ENCODE peak calls at places on chromosomes 16 and 17, in ten cellular contexts. C, U, K, E, V, Z, M, Q, G and S are unnamed samples.

GRCh38 chr16:85988723-85989313 is 89.9 kb downstream of the IRF8 start:
- DNase-seq in K (no peak), E (no peak), G (no peak), U (no peak), V (no peak), C (no peak), Z (no peak), M (no peak), Q (no peak), S (no peak)

GRCh38 chr16:77374384-77374783 is 60.5 kb downstream of the ADAMTS18 start:
- DNase-seq in M (no peak), E (no peak), K (no peak), V (peak; percentile 83), G (no peak), U (no peak), C (no peak), Q (no peak), Z (no peak), S (no peak)

GRCh38 chr16:33059206-33059605 is 134.8 kb upstream of the TP53TG3C start:
- DNase-seq in C (no peak), G (no peak), M (no peak), V (no peak), K (no peak), Z (no peak), U (no peak), Q (no peak), E (no peak), S (no peak)

GRCh38 chr17:73485130-73485529 is 159.1 kb downstream of the SDK2 start:
- DNase-seq in U (no peak), K (no peak), G (no peak), E (no peak), Q (no peak), C (no peak), Z (no peak), V (no peak), M (no peak), S (no peak)

GRCh38 chr17:73387746-73388577 is 76.2 kb upstream of the CDC42EP4 start:
- DNase-seq in C (no peak), V (no peak), G (no peak), E (no peak), Q (no peak), U (no peak), M (no peak), K (no peak), Z (peak; percentile 65), S (no peak)

GRCh38 chr16:29290631-29291247 is 115.8 kb downstream of the NPIPB11 start:
- DNase-seq in K (peak; percentile 87), M (peak; percentile 24), Q (peak; percentile 14), E (peak; percentile 52), C (peak; percentile 97), V (peak; percentile 26), Z (peak; percentile 94), U (peak; percentile 94), G (peak; percentile 96), S (peak; percentile 56)

GRCh38 chr17:3913531-3914318 is 2.5 kb downstream of the P2RX1 start:
- DNase-seq in V (peak; percentile 88), Q (peak; percentile 24), K (peak; percentile 42), E (peak; percentile 83), Z (peak; percentile 88), M (peak; percentile 70), C (peak; percentile 40), G (peak; percentile 79), U (peak; percentile 62), S (peak; percentile 88)

GRCh38 chr16:72198021-72198420 is 26.1 kb upstream of the PMFBP1 start:
- DNase-seq in G (peak; percentile 37), E (no peak), K (peak; percentile 65), C (no peak), Z (peak; percentile 96), U (no peak), M (no peak), V (peak; percentile 29), Q (no peak), S (no peak)

GRCh38 chr17:17758443-17758842 is 77.2 kb downstream of the RAI1 start:
- DNase-seq in Q (no peak), E (no peak), Z (no peak), G (no peak), C (no peak), V (peak; percentile 93), M (no peak), K (no peak), U (no peak), S (no peak)